ENCODE peak calls at places on chromosome 5, in six cellular contexts. P, Z, E, T, Y and R are unnamed samples. For H3K27me3, the result is how much of the 10 kb centered on the place peaks cover.

GRCh38 chr5:132354381-132354780 is 15.1 kb upstream of the SLC22A5 start:
- DNase-seq in P (no peak), Z (no peak), E (no peak), T (no peak), Y (no peak), R (no peak)

GRCh38 chr5:14213813-14214585 is 70.9 kb downstream of the TRIO start:
- DNase-seq in P (no peak), Z (no peak), E (no peak), T (no peak), Y (no peak), R (no peak)

GRCh38 chr5:99104538-99105132 is 175.8 kb upstream of the CHD1 start:
- DNase-seq in P (no peak), Z (peak), E (no peak), T (no peak), Y (no peak), R (no peak)

GRCh38 chr5:162227075-162227474 is 159.5 kb downstream of the GABRG2 start:
- DNase-seq in P (no peak), Z (no peak), E (no peak), T (no peak), Y (no peak), R (no peak)

GRCh38 chr5:153629027-153629426 is 138.6 kb downstream of the GRIA1 start:
- DNase-seq in P (peak), Z (peak), E (peak), T (no peak), Y (peak), R (peak)

GRCh38 chr5:112641515-112642110 is 96.1 kb upstream of the APC start:
- DNase-seq in P (no peak), Z (no peak), E (no peak), T (no peak), Y (no peak), R (no peak)

GRCh38 chr5:14234204-14234603 is 91.1 kb downstream of the TRIO start:
- DNase-seq in P (no peak), Z (no peak), E (no peak), T (no peak), Y (no peak), R (no peak)

GRCh38 chr5:116273458-116274242 is 188.8 kb downstream of the COMMD10 start:
- DNase-seq in P (no peak), Z (no peak), E (no peak), T (peak), Y (no peak), R (no peak)

GRCh38 chr5:1199649-1200494 is 1.5 kb upstream of the SLC6A19 start:
- DNase-seq in P (peak), Z (no peak), E (no peak), T (no peak), Y (no peak), R (peak)

GRCh38 chr5:65837139-65837538 is 89.2 kb upstream of the ERBIN start:
- DNase-seq in P (no peak), Z (no peak), E (no peak), T (no peak), Y (no peak), R (no peak)

GRCh38 chr5:178249191-178249989 is 16.8 kb upstream of the PHYKPL start:
- DNase-seq in P (no peak), Z (no peak), E (no peak), T (no peak), Y (no peak), R (no peak)

GRCh38 chr5:59326551-59326950 is 567.0 kb downstream of the PDE4D start:
- DNase-seq in P (no peak), Z (no peak), E (no peak), T (no peak), Y (no peak), R (no peak)

DNA sequence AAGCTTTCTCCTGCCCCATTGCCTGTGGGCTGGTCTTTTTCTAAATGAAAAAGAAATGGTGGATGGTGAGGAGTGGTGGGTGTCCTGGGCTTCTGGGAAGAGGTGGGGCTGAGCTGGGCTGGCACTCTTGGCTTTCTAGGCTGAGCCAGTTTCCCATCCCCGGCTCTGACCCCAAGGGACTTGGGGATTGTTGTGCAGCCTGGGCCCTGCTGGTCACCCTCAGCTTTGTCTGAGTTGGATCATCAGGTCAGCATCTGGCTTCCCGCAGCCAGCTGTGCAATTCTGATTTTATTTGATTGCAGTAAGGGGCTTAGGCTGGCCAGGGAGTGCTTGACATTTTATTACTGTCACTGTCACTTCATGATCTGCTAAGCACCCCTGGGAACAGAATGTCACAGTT is 25.3 kb downstream of the GLRA1 start:
- DNase-seq in P (no peak), Z (no peak), E (no peak), T (no peak), Y (no peak), R (no peak)
- H3K27me3 ChIP-seq in P (under half), Z (under half), E (under half), T (under half), Y (under half), R (under half)

GRCh38 chr5:150604010-150604409 is 36.5 kb upstream of the SYNPO start:
- DNase-seq in P (peak), Z (no peak), E (no peak), T (no peak), Y (no peak), R (peak)

GRCh38 chr5:150601774-150602345 is 38.6 kb upstream of the SYNPO start:
- DNase-seq in P (peak), Z (no peak), E (no peak), T (no peak), Y (no peak), R (no peak)

GRCh38 chr5:150604894-150605440 is 35.5 kb upstream of the SYNPO start:
- DNase-seq in P (peak), Z (no peak), E (no peak), T (no peak), Y (no peak), R (no peak)

GRCh38 chr5:150603052-150603451 is 37.4 kb upstream of the SYNPO start:
- DNase-seq in P (peak), Z (no peak), E (no peak), T (no peak), Y (no peak), R (peak)

DNA sequence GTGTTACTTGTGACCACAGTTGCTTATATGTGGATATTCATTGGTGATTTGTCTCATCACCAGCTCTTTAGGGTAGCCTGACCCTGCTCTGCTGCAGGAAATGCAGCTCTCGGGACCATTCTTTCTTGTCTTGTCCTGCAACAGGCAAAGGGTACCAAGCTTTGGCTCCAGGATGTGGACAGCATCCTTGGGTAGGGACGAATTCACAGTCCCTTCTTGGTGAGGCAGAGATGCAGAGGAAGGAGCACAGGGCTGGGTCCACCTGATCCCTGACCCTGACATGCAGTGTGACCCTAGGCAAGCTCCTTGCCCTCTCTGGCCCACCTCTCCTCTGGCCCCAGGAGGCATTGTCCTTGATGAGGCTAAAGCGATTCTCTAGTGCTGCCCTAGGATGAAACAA is 37.0 kb upstream of the SYNPO start:
- DNase-seq in P (no peak), Z (no peak), E (no peak), T (no peak), Y (no peak), R (no peak)
- H3K4me3 ChIP-seq in P (no peak), Z (no peak), E (no peak), T (no peak), Y (no peak), R (no peak)

DNA sequence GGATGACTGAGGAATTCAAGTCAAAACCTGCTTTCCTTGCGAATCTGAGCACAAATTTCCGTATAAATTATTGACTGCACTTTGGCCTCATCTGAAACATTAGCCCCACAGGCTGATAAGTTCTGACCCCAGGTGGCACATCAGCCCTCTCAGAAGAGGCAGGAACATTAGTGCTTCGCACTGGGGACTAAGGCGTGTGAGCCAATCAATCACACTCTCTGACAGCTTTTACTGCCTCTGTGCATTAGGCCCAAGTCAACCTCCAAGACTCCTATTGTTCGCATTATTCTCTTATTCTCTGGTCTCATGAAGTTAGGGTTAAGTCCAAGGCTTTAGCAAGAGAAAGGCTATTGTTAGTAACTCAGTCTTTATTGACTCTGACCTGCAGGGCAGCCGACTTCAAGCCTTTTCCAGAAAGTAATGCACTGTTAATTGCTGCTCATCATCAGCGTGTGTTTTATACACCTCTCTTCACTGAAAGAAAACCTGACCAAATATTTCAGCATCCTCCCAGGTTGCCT is 84.1 kb downstream of the ZNF608 start:
- DNase-seq in P (no peak), Z (no peak), E (no peak), T (no peak), Y (no peak), R (no peak)
- H3K27ac ChIP-seq in P (peak), Z (peak), E (no peak), T (no peak), Y (no peak), R (peak)

GRCh38 chr5:39505751-39506150 is 81.0 kb upstream of the DAB2 start:
- DNase-seq in P (no peak), Z (no peak), E (no peak), T (no peak), Y (no peak), R (peak)

GRCh38 chr5:39500656-39501295 is 76.0 kb upstream of the DAB2 start:
- DNase-seq in P (no peak), Z (no peak), E (no peak), T (no peak), Y (no peak), R (no peak)

GRCh38 chr5:39501403-39501802 is 76.6 kb upstream of the DAB2 start:
- DNase-seq in P (no peak), Z (peak), E (no peak), T (no peak), Y (peak), R (peak)

GRCh38 chr5:39502704-39503103 is 77.9 kb upstream of the DAB2 start:
- DNase-seq in P (no peak), Z (no peak), E (no peak), T (no peak), Y (no peak), R (peak)

GRCh38 chr5:39503148-39503547 is 78.4 kb upstream of the DAB2 start:
- DNase-seq in P (no peak), Z (no peak), E (no peak), T (no peak), Y (peak), R (no peak)
- H3K27me3 ChIP-seq in P (under half), Z (under half), E (under half), T (under half), Y (under half), R (under half)

GRCh38 chr5:79510638-79511037 is 3.3 kb downstream of the HOMER1 start:
- DNase-seq in P (no peak), Z (no peak), E (no peak), T (no peak), Y (no peak), R (peak)
- H3K4me3 ChIP-seq in P (no peak), Z (no peak), E (peak), T (no peak), Y (no peak), R (peak)

GRCh38 chr5:34009610-34010009 is 1.8 kb upstream of the AMACR start:
- DNase-seq in P (no peak), Z (no peak), E (no peak), T (no peak), Y (no peak), R (no peak)

GRCh38 chr5:34008721-34009120 is 871 bp upstream of the AMACR start:
- DNase-seq in P (no peak), Z (no peak), E (no peak), T (no peak), Y (no peak), R (no peak)

GRCh38 chr5:34007675-34008600 is at the start of gene AMACR:
- DNase-seq in P (peak), Z (peak), E (peak), T (peak), Y (peak), R (peak)

GRCh38 chr5:34005211-34005610 is 2.6 kb downstream of the AMACR start:
- DNase-seq in P (no peak), Z (no peak), E (no peak), T (no peak), Y (no peak), R (no peak)

DNA sequence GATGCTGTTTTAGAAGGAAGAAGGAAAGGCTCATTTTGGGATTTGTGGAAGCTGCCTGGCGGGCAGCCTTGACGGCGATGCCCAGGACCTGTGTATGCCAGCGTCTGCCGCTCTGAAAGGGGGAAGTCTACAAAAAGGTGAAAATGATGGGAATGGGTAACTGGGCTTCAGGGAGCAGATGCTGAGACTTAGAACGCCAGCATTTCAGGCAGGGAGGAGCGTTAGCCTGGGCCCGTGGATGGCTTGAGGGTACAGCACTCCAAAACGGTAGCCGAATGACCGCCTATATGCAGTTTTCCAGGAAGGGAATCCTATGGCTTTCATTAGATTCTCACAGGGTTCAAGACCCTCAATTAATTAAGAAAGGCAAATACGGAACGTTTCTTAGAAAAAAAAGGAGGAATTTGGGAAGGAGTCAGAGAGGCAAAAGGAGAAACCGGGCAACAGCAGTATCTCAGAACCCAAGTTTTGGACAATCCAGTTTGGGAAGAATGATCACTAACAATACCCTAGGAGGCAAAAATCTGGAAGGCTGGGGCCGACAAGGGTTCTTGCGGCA is 655 bp downstream of the AMACR start:
- DNase-seq in P (no peak), Z (no peak), E (no peak), T (no peak), Y (no peak), R (no peak)
- H3K27ac ChIP-seq in P (peak), Z (peak), E (peak), T (peak), Y (peak), R (peak)

DNA sequence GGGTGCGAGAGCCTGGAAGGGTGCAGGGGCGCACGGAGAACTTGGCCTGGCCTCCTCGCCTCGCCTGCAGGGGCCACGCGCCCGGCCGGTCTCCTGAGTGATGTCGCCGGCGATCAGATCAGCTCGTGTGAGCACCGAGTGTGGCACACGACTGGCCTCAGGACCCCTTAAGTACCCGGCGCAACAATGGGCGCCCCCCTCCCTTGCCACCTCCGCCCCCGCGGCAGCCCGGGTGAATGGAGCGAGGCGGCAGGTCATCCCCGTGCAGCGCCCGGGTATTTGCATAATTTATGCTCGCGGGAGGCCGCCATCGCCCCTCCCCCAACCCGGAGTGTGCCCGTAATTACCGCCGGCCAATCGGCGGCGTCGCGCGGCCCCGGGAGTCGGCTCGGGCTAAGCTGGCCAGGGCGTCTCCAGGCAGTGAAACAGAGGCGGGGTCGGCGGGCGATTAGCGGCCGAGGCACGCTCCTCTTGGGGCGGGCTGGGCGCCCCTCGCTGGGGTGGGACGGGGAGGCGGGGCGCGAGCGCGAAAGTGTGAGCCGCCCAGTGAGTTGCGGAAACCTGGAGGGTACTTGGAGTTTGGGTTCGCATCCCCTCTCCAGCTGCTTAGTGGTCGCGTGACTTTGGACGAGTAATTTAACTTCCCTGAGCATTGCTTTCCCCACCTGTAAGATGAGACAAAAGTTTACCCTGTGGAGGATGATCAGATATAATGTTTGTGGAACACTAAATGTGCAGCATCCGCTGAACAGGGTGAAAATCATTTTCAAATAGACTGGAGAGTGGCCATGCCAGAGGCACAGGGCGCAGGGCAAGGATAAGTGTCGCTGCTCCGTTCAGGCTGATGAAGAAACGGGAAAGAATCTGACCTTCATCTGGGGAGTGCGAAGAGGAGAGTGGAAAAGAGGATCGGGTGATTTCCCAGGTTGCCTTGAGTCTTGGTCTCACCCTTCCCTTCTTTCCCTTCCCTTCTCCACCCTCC is at the start of gene NEUROG1:
- DNase-seq in P (no peak), Z (no peak), E (no peak), T (no peak), Y (peak), R (no peak)
- H3K27me3 ChIP-seq in P (half or more), Z (under half), E (half or more), T (under half), Y (under half), R (under half)

DNA sequence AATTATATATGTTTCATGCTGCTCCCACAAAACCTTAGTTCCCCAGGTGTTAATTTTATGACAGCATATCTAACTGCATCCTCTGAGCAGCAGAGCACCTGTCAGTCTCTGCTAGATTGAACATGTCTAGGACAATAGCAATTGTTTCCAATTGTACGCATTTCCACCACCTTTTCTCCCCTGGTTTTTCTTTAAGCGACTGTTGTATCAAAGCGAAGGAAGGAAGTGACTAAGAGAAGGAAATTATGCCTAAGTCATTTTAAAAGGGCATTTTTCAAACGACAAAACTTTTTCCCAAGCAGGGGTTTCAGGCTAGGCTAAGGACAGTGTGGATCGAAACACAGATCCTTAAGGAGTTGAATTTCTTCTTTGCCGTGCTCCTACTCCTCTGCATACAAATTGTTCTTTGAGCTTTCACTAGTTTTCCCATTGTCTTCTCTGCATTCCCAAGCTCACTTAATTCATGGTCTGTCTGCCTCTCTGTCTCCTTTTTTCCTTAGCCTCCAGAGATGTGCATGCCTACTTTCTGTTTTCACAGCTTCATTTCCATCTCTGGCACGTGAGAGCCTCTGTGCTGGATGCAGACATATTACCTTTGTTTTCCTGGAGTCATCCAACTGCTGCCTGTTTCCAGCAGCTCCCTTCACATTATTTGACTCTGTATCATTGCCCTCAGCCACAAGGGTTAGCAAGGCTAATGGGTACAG is 39.4 kb upstream of the STARD4 start:
- DNase-seq in P (no peak), Z (no peak), E (no peak), T (no peak), Y (no peak), R (no peak)
- H3K4me3 ChIP-seq in P (no peak), Z (no peak), E (no peak), T (no peak), Y (no peak), R (no peak)

GRCh38 chr5:41485533-41485932 is 24.9 kb downstream of the PLCXD3 start:
- DNase-seq in P (no peak), Z (no peak), E (no peak), T (no peak), Y (no peak), R (no peak)

DNA sequence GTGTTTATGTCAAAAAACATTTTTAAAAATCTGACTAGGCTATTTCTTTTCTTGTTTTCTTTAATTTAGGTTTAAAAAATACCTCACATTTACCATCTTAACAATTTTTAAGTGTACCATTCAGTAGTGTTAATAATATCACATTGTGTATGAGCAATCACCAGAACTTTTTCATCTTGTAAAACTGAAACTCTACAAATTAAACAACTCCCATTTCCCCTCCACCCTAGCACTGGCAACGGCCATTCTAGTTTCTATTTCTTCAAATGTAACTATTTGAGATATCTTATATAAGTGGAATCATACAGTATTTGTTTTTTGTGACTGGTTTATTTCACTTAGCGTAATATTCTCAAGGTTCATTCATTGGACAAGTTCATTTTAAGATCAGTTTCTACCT is 27.7 kb downstream of the PLCXD3 start:
- DNase-seq in P (no peak), Z (no peak), E (no peak), T (no peak), Y (no peak), R (no peak)
- H3K27ac ChIP-seq in P (no peak), Z (no peak), E (no peak), T (no peak), Y (no peak), R (no peak)